ENCODE peak calls at places on chromosome 2, in six cellular contexts. W is LHCN-M2; A is mesenteric fat pad; Y is SHP77 treated with DMSO at 0.1 percent for 48 hours; H is amygdala; T is CD4-positive, alpha-beta memory T cell. X is an unnamed sample.

GRCh38 chr2:221096651-221097567 is 475.2 kb downstream of the EPHA4 start:
- DNase-seq in H (no peak), W (peak; percentile 13), T (no peak), Y (no peak), A (no peak), X (no peak)

GRCh38 chr2:169185711-169186110 is 116.3 kb downstream of the DHRS9 start:
- DNase-seq in Y (no peak), W (no peak), A (no peak), H (no peak), T (no peak), X (no peak)

GRCh38 chr2:215003001-215003400 is 135.4 kb downstream of the ABCA12 start:
- DNase-seq in Y (no peak), H (no peak), A (no peak), W (peak; percentile 41), T (no peak), X (no peak)

GRCh38 chr2:67930156-67930555 is 132.6 kb downstream of the C1D start:
- DNase-seq in H (no peak), A (no peak), T (no peak), Y (no peak), W (no peak), X (no peak)

GRCh38 chr2:131493199-131494018 is 1.2 kb upstream of the MZT2A start:
- DNase-seq in H (no peak), Y (no peak), T (no peak), W (peak; percentile 13), A (no peak), X (no peak)

GRCh38 chr2:189402932-189403331 is 38.3 kb upstream of the WDR75 start:
- DNase-seq in H (no peak), T (no peak), Y (no peak), W (peak; percentile 85), A (no peak), X (no peak)

GRCh38 chr2:136135924-136136906 is 18.3 kb upstream of the CXCR4 start:
- DNase-seq in W (no peak), H (no peak), Y (no peak), A (no peak), T (peak; percentile 96), X (peak; percentile 85)

GRCh38 chr2:237236188-237236587 is 150.5 kb downstream of the COPS8 start:
- DNase-seq in A (no peak), W (peak; percentile 55), T (no peak), H (no peak), Y (no peak), X (no peak)

GRCh38 chr2:149601141-149601796 is 13.7 kb upstream of the MMADHC start:
- DNase-seq in W (peak; percentile 45), H (no peak), T (no peak), Y (no peak), A (no peak), X (no peak)

GRCh38 chr2:65075605-65076344 is 19.6 kb downstream of the CEP68 start:
- DNase-seq in T (no peak), Y (no peak), W (no peak), A (no peak), H (no peak), X (no peak)

GRCh38 chr2:105747997-105748396 is 3.3 kb downstream of the NCK2 start:
- DNase-seq in A (no peak), Y (no peak), H (no peak), T (peak; percentile 43), W (no peak), X (no peak)

GRCh38 chr2:19228092-19228670 is 130.2 kb downstream of the OSR1 start:
- DNase-seq in T (no peak), Y (no peak), H (no peak), W (no peak), A (no peak), X (no peak)

GRCh38 chr2:3645745-3646389 is 12.1 kb upstream of the ALLC start:
- DNase-seq in H (no peak), W (no peak), A (no peak), Y (no peak), T (no peak), X (no peak)

GRCh38 chr2:213152065-213152794 is 818 bp upstream of the IKZF2 start:
- DNase-seq in H (peak; percentile 79), T (no peak), W (peak; percentile 68), Y (peak; percentile 28), A (peak; percentile 90), X (peak; percentile 69)

GRCh38 chr2:126988482-126988881 is 89.8 kb downstream of the TEX51 start:
- DNase-seq in Y (no peak), W (no peak), A (no peak), H (no peak), T (no peak), X (no peak)

GRCh38 chr2:3595985-3596384 is 1.1 kb downstream of the COLEC11 start:
- DNase-seq in W (no peak), Y (no peak), A (no peak), T (no peak), H (no peak), X (no peak)

GRCh38 chr2:239388236-239389151 is 12.3 kb downstream of the HDAC4 start:
- DNase-seq in T (no peak), A (no peak), Y (no peak), H (no peak), W (no peak), X (no peak)

GRCh38 chr2:210442457-210442856 is 34.1 kb downstream of the LANCL1 start:
- DNase-seq in A (no peak), W (no peak), Y (no peak), H (no peak), T (no peak), X (no peak)

GRCh38 chr2:226658555-226658954 is 141.1 kb downstream of the IRS1 start:
- DNase-seq in T (no peak), A (no peak), H (no peak), Y (no peak), W (no peak), X (peak; percentile 26)

GRCh38 chr2:12556762-12557161 is 160.0 kb upstream of the TRIB2 start:
- DNase-seq in A (no peak), T (no peak), H (no peak), Y (no peak), W (peak; percentile 76), X (no peak)

X was measured in SJCRH30.